ENCODE peak calls at places on chromosomes 4 and X, in five cellular contexts. I is epithelial cell of esophagus, F is pancreas, J is fibroblast of mammary gland, C is HepG2. N is an unnamed sample.
A peak's percentile ranks its signal among the peaks of the same experiment; 100 is the strongest.

GRCh38 chr4:175671491-175671934 is 140.6 kb downstream of the GPM6A start:
- DNase-seq in I (peak; percentile 16), F (no peak), J (no peak), C (no peak), N (no peak)

GRCh38 chr4:87839309-87839946 is 6.7 kb downstream of the MEPE start:
- DNase-seq in I (peak; percentile 56), F (no peak), J (peak; percentile 56), C (no peak), N (peak; percentile 63)

GRCh38 chr4:79292008-79292407 is 33.9 kb downstream of the NAA11 start:
- DNase-seq in I (no peak), F (no peak), J (no peak), C (no peak), N (no peak)

GRCh38 chrX:137052641-137053235 is 18.9 kb upstream of the GPR101 start:
- DNase-seq in I (no peak), F (peak; percentile 43), J (no peak), C (no peak), N (no peak)

GRCh38 chrX:71364221-71364620 is 1.9 kb upstream of the TAF1 start:
- DNase-seq in I (no peak), F (no peak), J (no peak), C (no peak), N (no peak)

GRCh38 chrX:45748443-45748842 is 547.8 kb upstream of the DIPK2B start:
- DNase-seq in I (no peak), F (no peak), J (peak; percentile 11), C (no peak), N (peak; percentile 22)

GRCh38 chr4:98260579-98261290 is 449 bp upstream of the RAP1GDS1 start:
- DNase-seq in I (peak; percentile 98), F (peak; percentile 97), J (peak; percentile 93), C (peak; percentile 89), N (peak; percentile 98)

GRCh38 chr4:81472249-81473085 is 760 bp upstream of the RASGEF1B start:
- DNase-seq in I (no peak), F (no peak), J (peak; percentile 32), C (peak; percentile 24), N (peak; percentile 44)

GRCh38 chrX:86910027-86910426 is 607.6 kb upstream of the KLHL4 start:
- DNase-seq in I (no peak), F (no peak), J (no peak), C (no peak), N (no peak)

GRCh38 chr4:149718500-149718899 is 97.1 kb downstream of the IQCM start:
- DNase-seq in I (no peak), F (no peak), J (no peak), C (no peak), N (no peak)

GRCh38 chrX:135688137-135688536 is 25.3 kb upstream of the CT45A1 start:
- DNase-seq in I (no peak), F (no peak), J (no peak), C (no peak), N (no peak)

GRCh38 chr4:34619531-34620109 is 1624.7 kb downstream of the ARAP2 start:
- DNase-seq in I (peak; percentile 33), F (no peak), J (peak; percentile 14), C (no peak), N (peak; percentile 56)

GRCh38 chr4:19774690-19775256 is 476.9 kb upstream of the SLIT2 start:
- DNase-seq in I (no peak), F (no peak), J (peak; percentile 23), C (no peak), N (peak; percentile 24)

GRCh38 chr4:86091201-86091600 is 268.7 kb downstream of the MAPK10 start:
- DNase-seq in I (peak; percentile 30), F (no peak), J (peak; percentile 14), C (no peak), N (no peak)

GRCh38 chr4:93199492-93199891 is 629.1 kb upstream of the ATOH1 start:
- DNase-seq in I (peak; percentile 60), F (no peak), J (peak; percentile 36), C (peak; percentile 41), N (peak; percentile 61)

GRCh38 chrX:153646620-153647373 is at the start of gene DUSP9:
- DNase-seq in I (peak; percentile 53), F (peak; percentile 77), J (peak; percentile 2), C (peak; percentile 83), N (no peak)

GRCh38 chr4:156169011-156169410 is 215.3 kb upstream of the CTSO start:
- DNase-seq in I (peak; percentile 73), F (no peak), J (peak; percentile 94), C (peak; percentile 3), N (peak; percentile 91)

GRCh38 chr4:109434793-109435080 is 1.1 kb downstream of the SEC24B start:
- DNase-seq in I (no peak), F (no peak), J (peak; percentile 17), C (no peak), N (no peak)

GRCh38 chrX:43970528-43970927 is 2.7 kb downstream of the NDP start:
- DNase-seq in I (peak; percentile 46), F (no peak), J (peak; percentile 81), C (no peak), N (no peak)

GRCh38 chr4:71095141-71095939 is 101.9 kb downstream of the DCK start:
- DNase-seq in I (no peak), F (no peak), J (no peak), C (no peak), N (no peak)

GRCh38 chrX:53280703-53281320 is 572 bp downstream of the IQSEC2 start:
- DNase-seq in I (peak; percentile 54), F (peak; percentile 52), J (peak; percentile 44), C (no peak), N (peak; percentile 36)

GRCh38 chr4:118076958-118077766 is 42.9 kb downstream of the NDST3 start:
- DNase-seq in I (peak; percentile 52), F (peak; percentile 32), J (peak; percentile 46), C (peak; percentile 31), N (peak; percentile 15)

GRCh38 chr4:123941306-123941705 is 544.7 kb downstream of the SPRY1 start:
- DNase-seq in I (no peak), F (no peak), J (peak; percentile 30), C (no peak), N (peak; percentile 36)

GRCh38 chrX:153885968-153886903 is at the start of gene L1CAM:
- DNase-seq in I (peak; percentile 17), F (peak; percentile 69), J (no peak), C (no peak), N (no peak)

GRCh38 chrX:37802028-37802427 is 22.2 kb downstream of the CYBB start:
- DNase-seq in I (no peak), F (no peak), J (no peak), C (no peak), N (peak; percentile 12)

GRCh38 chrX:22053486-22053885 is 21.4 kb downstream of the PHEX start:
- DNase-seq in I (peak; percentile 37), F (no peak), J (peak; percentile 67), C (no peak), N (no peak)

GRCh38 chr4:159722052-159722451 is 619.2 kb downstream of the RAPGEF2 start:
- DNase-seq in I (no peak), F (peak; percentile 41), J (no peak), C (no peak), N (no peak)

GRCh38 chr4:177380730-177381287 is 61.4 kb downstream of the AGA start:
- DNase-seq in I (peak; percentile 19), F (peak; percentile 58), J (peak; percentile 10), C (peak; percentile 64), N (no peak)

GRCh38 chr4:177371452-177371851 is 61.8 kb downstream of the NEIL3 start:
- DNase-seq in I (no peak), F (no peak), J (no peak), C (no peak), N (no peak)

GRCh38 chr4:177374966-177375365 is 65.3 kb downstream of the NEIL3 start:
- DNase-seq in I (no peak), F (no peak), J (no peak), C (no peak), N (no peak)

GRCh38 chr4:177375372-177375771 is 65.7 kb downstream of the NEIL3 start:
- DNase-seq in I (no peak), F (no peak), J (no peak), C (no peak), N (no peak)

GRCh38 chr4:177375971-177376370 is 66.3 kb downstream of the AGA start:
- DNase-seq in I (no peak), F (no peak), J (no peak), C (no peak), N (peak; percentile 28)
- TF ChIP-seq CTCF in I (peak; percentile 31), F (no peak), J (no peak), C (peak; percentile 17), N (no peak)

GRCh38 chrX:10787264-10787663 is 166.9 kb upstream of the MID1 start:
- DNase-seq in I (no peak), F (no peak), J (no peak), C (no peak), N (no peak)
- H3K4me3 ChIP-seq in I (no peak overlapping the region), F (no peak overlapping the region), J (no peak overlapping the region), C (no peak overlapping the region), N (no peak overlapping the region)

DNA sequence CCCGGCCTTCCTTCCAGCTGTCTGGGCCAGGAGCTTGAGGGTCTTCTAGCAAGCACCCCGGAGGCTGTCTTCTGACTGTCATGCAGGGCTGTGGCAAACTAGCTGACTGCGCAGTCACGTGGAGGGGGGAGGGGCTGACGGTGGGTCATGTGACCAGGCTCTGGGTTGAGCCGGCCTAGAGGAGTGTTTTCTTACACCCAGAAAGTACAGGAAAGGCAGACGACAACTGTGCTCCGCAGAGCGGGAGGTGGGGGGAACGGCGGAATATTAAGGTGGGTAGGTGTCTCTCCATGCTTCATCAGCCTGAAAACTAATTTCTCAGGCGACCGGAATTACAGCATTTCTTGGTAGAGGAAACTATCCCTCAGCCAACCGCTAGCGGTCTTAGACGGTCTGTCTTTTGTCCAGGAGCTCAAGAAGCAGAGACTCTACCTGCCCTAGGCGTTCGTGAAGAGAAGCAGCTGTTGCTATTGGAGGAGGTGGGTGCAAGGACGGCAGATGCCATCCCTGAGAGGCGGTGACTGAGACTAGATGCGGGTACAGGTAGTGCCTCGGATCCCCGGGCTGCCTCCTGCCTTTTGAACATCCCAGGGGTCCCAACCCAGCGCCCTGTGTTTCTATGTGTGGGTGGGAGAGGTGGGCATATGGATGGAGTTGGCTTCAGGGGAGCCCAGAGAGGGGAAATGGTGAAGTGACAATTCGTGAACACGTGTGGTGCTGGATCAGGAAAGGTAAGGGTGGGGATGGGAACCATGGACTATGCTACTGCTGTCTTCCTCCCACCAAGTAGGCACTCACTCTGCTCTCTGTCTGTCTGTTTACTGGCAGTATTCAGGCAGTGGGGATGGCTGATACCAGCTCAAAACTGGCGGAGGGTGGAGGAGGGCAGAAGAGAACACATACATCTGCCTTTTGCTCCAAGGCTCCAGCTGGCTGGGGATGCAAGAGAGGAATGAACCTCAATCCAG is 8.8 kb downstream of the GPRASP1 start:
- DNase-seq in I (peak; percentile 59), F (peak; percentile 89), J (peak; percentile 69), C (peak; percentile 52), N (peak; percentile 71)
- TF ChIP-seq CTCF in I (peak; percentile 16), F (no peak), J (no peak), C (no peak), N (no peak)

DNA sequence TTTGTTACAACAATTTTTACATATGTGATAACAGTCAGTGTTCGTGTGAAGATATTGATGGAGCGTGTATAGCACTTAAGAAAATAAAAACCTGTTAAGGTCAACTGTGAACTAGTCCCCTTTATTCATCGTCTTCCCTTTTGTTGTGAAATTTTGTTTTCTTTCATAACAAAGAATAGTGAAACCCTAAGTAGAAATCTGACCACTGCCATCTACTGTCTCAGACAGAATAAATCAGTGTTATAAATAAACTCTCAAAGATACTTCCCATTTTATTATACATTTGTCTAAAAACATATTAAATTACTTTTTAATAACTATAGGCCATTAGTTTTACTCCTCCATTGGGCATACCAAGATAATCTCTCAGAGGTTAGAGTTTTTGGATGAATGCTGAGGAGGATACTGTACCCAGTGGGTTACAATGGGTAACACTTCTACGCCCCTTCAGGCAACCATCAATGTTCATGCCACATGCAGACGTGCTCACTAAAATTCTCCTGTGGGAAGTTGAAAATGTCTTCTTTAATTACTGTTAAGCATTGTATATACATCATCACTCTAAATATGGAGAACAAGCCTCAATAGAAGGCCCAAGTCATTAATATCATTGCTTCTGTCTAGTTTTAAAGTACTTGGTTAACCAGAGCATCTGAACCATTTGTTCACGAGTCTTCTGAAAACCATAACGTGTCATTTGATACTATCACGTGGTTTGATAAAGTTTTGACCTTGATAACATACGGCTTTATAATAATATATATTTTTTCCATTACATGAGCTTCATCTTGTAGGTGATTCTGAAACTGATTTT is 171.2 kb downstream of the TMA16 start:
- DNase-seq in I (no peak), F (no peak), J (no peak), C (no peak), N (no peak)
- H3K4me3 ChIP-seq in I (no peak overlapping the region), F (no peak overlapping the region), J (no peak overlapping the region), C (no peak overlapping the region), N (no peak overlapping the region)